ENCODE peak calls at places on chromosome 10, in six cellular contexts. One of them, this sample, is unnamed. For H3K9me3, the result is how much of the 10 kb centered on the place peaks cover.

GRCh38 chr10:122475581-122475980 is 14.2 kb downstream of the HTRA1 start:
- DNase-seq in suprapubic skin: peak
- DNase-seq in breast epithelium: no peak
- DNase-seq in HCT116: no peak
- DNase-seq in upper lobe of left lung: peak
- DNase-seq in Panc1: no peak
- DNase-seq in this sample: no peak

GRCh38 chr10:10826125-10826524 is 191.5 kb upstream of the CELF2 start:
- DNase-seq in suprapubic skin: no peak
- DNase-seq in breast epithelium: no peak
- DNase-seq in HCT116: no peak
- DNase-seq in upper lobe of left lung: no peak
- DNase-seq in Panc1: no peak
- DNase-seq in this sample: no peak

GRCh38 chr10:94016727-94017714 is 23.3 kb downstream of the PLCE1 start:
- DNase-seq in suprapubic skin: no peak
- DNase-seq in breast epithelium: no peak
- DNase-seq in HCT116: no peak
- DNase-seq in upper lobe of left lung: no peak
- DNase-seq in Panc1: no peak
- DNase-seq in this sample: no peak

GRCh38 chr10:60629332-60629731 is 148.9 kb upstream of the CDK1 start:
- DNase-seq in suprapubic skin: no peak
- DNase-seq in breast epithelium: no peak
- DNase-seq in HCT116: no peak
- DNase-seq in upper lobe of left lung: no peak
- DNase-seq in Panc1: no peak
- DNase-seq in this sample: no peak

GRCh38 chr10:73911553-73912004 is 647 bp downstream of the PLAU start:
- DNase-seq in suprapubic skin: peak
- DNase-seq in breast epithelium: no peak
- DNase-seq in HCT116: no peak
- DNase-seq in upper lobe of left lung: no peak
- DNase-seq in Panc1: no peak
- DNase-seq in this sample: no peak

GRCh38 chr10:54262726-54263125 is 538.3 kb downstream of the PCDH15 start:
- DNase-seq in suprapubic skin: no peak
- DNase-seq in breast epithelium: no peak
- DNase-seq in HCT116: no peak
- DNase-seq in upper lobe of left lung: no peak
- DNase-seq in Panc1: no peak
- DNase-seq in this sample: no peak

GRCh38 chr10:96863922-96864543 is 31.9 kb downstream of the LCOR start:
- DNase-seq in suprapubic skin: no peak
- DNase-seq in breast epithelium: no peak
- DNase-seq in HCT116: peak
- DNase-seq in upper lobe of left lung: no peak
- DNase-seq in Panc1: peak
- DNase-seq in this sample: no peak

GRCh38 chr10:35135861-35136260 is 9.2 kb downstream of the CREM start:
- DNase-seq in suprapubic skin: no peak
- DNase-seq in breast epithelium: no peak
- DNase-seq in HCT116: no peak
- DNase-seq in upper lobe of left lung: no peak
- DNase-seq in Panc1: no peak
- DNase-seq in this sample: no peak

GRCh38 chr10:35949820-35950219 is 307.7 kb upstream of the FZD8 start:
- DNase-seq in suprapubic skin: no peak
- DNase-seq in breast epithelium: no peak
- DNase-seq in HCT116: no peak
- DNase-seq in upper lobe of left lung: no peak
- DNase-seq in Panc1: no peak
- DNase-seq in this sample: no peak

GRCh38 chr10:72058989-72059842 is 29.1 kb downstream of the SPOCK2 start:
- DNase-seq in suprapubic skin: no peak
- DNase-seq in breast epithelium: no peak
- DNase-seq in HCT116: no peak
- DNase-seq in upper lobe of left lung: no peak
- DNase-seq in Panc1: no peak
- DNase-seq in this sample: no peak

GRCh38 chr10:62225362-62225761 is 43.3 kb downstream of the RTKN2 start:
- DNase-seq in suprapubic skin: no peak
- DNase-seq in breast epithelium: no peak
- DNase-seq in HCT116: no peak
- DNase-seq in upper lobe of left lung: no peak
- DNase-seq in Panc1: no peak
- DNase-seq in this sample: no peak

DNA sequence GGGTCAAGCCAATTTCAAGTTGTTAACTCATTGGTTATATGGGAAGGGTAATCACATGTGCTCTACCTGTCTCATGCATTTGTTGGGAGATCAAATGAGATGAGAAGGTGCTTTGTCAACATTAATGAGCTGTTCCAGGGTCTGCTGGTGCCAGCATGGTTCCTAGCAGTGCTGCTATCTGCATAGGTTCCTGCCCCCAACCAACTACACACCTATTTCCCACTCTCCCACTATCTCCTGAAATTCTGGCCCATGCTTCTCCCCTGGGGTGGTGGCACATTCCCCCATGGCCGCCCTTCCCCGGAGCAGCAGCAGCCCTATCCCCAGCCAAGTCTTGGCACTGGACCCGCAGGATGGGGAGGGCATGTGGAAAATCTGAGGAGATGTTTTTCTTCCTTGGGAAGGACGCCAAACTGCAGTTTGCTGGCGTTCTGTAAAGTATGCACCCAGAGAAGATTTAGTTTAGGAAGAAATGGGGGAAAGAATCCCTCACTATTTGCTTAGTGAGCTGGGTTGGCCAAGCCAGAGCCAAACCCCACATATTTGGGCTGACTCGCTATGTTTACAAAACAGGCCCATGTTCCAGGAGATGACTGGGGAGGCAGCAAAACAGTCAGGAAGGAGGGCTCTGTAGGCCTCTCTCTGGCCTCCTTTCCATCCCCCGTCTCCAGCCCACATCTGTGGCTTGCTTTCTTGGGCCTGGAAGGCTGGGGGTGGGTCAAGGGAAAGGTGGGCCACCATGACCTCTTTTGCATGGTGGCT is 42.5 kb downstream of the PPP1R3C start:
- DNase-seq in suprapubic skin: no peak
- DNase-seq in breast epithelium: peak
- DNase-seq in HCT116: no peak
- DNase-seq in upper lobe of left lung: peak
- DNase-seq in Panc1: no peak
- DNase-seq in this sample: peak
- TF ChIP-seq POLR2AphosphoS5 in suprapubic skin: no peak
- TF ChIP-seq POLR2AphosphoS5 in breast epithelium: no peak
- TF ChIP-seq POLR2AphosphoS5 in HCT116: no peak
- TF ChIP-seq POLR2AphosphoS5 in upper lobe of left lung: no peak
- TF ChIP-seq POLR2AphosphoS5 in Panc1: no peak
- TF ChIP-seq POLR2AphosphoS5 in this sample: peak

GRCh38 chr10:108808228-108808627 is 1115.1 kb downstream of the XPNPEP1 start:
- DNase-seq in suprapubic skin: no peak
- DNase-seq in breast epithelium: no peak
- DNase-seq in HCT116: no peak
- DNase-seq in upper lobe of left lung: no peak
- DNase-seq in Panc1: no peak
- DNase-seq in this sample: no peak
- H3K9me3 ChIP-seq in suprapubic skin: under half
- H3K9me3 ChIP-seq in breast epithelium: under half
- H3K9me3 ChIP-seq in HCT116: under half
- H3K9me3 ChIP-seq in upper lobe of left lung: under half
- H3K9me3 ChIP-seq in Panc1: under half
- H3K9me3 ChIP-seq in this sample: under half

GRCh38 chr10:104347295-104348045 is 6.2 kb upstream of the CFAP58 start:
- DNase-seq in suprapubic skin: no peak
- DNase-seq in breast epithelium: no peak
- DNase-seq in HCT116: no peak
- DNase-seq in upper lobe of left lung: no peak
- DNase-seq in Panc1: no peak
- DNase-seq in this sample: no peak

GRCh38 chr10:104351067-104351681 is 2.5 kb upstream of the CFAP58 start:
- DNase-seq in suprapubic skin: no peak
- DNase-seq in breast epithelium: no peak
- DNase-seq in HCT116: no peak
- DNase-seq in upper lobe of left lung: no peak
- DNase-seq in Panc1: no peak
- DNase-seq in this sample: no peak

GRCh38 chr10:104350146-104350635 is 3.4 kb upstream of the CFAP58 start:
- DNase-seq in suprapubic skin: no peak
- DNase-seq in breast epithelium: no peak
- DNase-seq in HCT116: peak
- DNase-seq in upper lobe of left lung: no peak
- DNase-seq in Panc1: no peak
- DNase-seq in this sample: no peak

GRCh38 chr10:104348601-104349000 is 5.0 kb upstream of the CFAP58 start:
- DNase-seq in suprapubic skin: no peak
- DNase-seq in breast epithelium: no peak
- DNase-seq in HCT116: no peak
- DNase-seq in upper lobe of left lung: no peak
- DNase-seq in Panc1: no peak
- DNase-seq in this sample: no peak

GRCh38 chr10:104349623-104350142 is 4.0 kb upstream of the CFAP58 start:
- DNase-seq in suprapubic skin: no peak
- DNase-seq in breast epithelium: no peak
- DNase-seq in HCT116: no peak
- DNase-seq in upper lobe of left lung: no peak
- DNase-seq in Panc1: no peak
- DNase-seq in this sample: no peak
- TF ChIP-seq POLR2AphosphoS5 in suprapubic skin: no peak
- TF ChIP-seq POLR2AphosphoS5 in breast epithelium: peak
- TF ChIP-seq POLR2AphosphoS5 in HCT116: peak
- TF ChIP-seq POLR2AphosphoS5 in upper lobe of left lung: peak
- TF ChIP-seq POLR2AphosphoS5 in Panc1: no peak
- TF ChIP-seq POLR2AphosphoS5 in this sample: peak

DNA sequence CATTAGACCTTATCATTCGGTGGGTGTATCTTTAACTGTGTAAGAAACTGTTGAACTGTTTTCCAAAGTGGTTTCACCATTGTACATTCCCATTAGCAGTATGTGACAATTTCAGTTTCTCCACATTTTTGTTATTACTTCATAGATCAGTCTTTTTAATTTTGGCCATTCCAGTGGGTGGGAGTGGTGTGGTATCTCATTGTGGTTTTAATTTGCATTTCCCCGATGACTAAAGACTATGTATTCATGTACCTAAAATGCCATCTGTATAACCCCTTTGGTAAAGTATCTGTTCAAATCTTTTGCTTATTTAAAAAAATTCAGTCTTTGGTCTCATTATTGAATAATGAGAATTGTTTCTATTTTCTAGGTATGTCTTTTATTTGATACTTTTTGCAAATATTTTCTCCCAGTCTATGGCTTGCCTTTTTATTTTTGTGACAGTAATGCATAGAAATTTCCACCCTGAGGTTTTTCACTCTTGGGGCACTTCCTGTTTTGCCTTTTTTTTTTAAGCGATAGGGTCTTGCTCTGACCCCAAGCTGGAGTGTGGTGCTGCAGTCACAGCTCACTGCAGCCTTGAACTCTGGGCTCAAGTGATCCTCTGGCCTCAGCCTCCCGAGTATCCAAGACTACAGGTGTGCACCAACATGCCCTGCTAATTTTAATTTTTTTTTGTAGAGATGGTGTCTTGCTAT is 141.1 kb upstream of the ITGB1 start:
- DNase-seq in suprapubic skin: no peak
- DNase-seq in breast epithelium: no peak
- DNase-seq in HCT116: no peak
- DNase-seq in upper lobe of left lung: no peak
- DNase-seq in Panc1: no peak
- DNase-seq in this sample: no peak
- H3K9me3 ChIP-seq in suprapubic skin: under half
- H3K9me3 ChIP-seq in breast epithelium: under half
- H3K9me3 ChIP-seq in HCT116: under half
- H3K9me3 ChIP-seq in upper lobe of left lung: under half
- H3K9me3 ChIP-seq in Panc1: under half
- H3K9me3 ChIP-seq in this sample: under half